ENCODE peak calls at places on chromosomes 1 and 21, in seven cellular contexts. P is H9, I is H1, D is neuronal stem cell, Q is mesendoderm, X is mesenchymal stem cell, Y is trophoblast cell. G is an unnamed sample. For H3K79me1, the result is how much of the 10 kb centered on the place peaks cover.

GRCh38 chr1:32330558-32331127 is 5.4 kb downstream of the MARCKSL1 start:
- DNase-seq in Y (no peak), I (no peak), P (no peak), X (no peak), Q (no peak), D (no peak), G (no peak)

GRCh38 chr1:219792337-219793021 is 135.9 kb downstream of the SLC30A10 start:
- DNase-seq in I (no peak), D (no peak), X (no peak), Y (no peak), Q (no peak), P (no peak), G (peak)

GRCh38 chr1:24897263-24898151 is 32.6 kb downstream of the RUNX3 start:
- DNase-seq in Q (no peak), X (no peak), Y (no peak), P (no peak), D (no peak), I (no peak), G (no peak)

GRCh38 chr1:105138445-105138821 is 1388.7 kb downstream of the AMY1C start:
- DNase-seq in I (no peak), P (no peak), D (no peak), X (no peak), Y (no peak), Q (no peak), G (no peak)

GRCh38 chr21:21612446-21612845 is 614.2 kb downstream of the NCAM2 start:
- DNase-seq in I (no peak), D (peak), Y (peak), X (peak), Q (peak), P (peak), G (peak)

GRCh38 chr1:110011527-110012041 is 22.8 kb upstream of the STRIP1 start:
- DNase-seq in Y (peak), I (peak), Q (peak), P (peak), X (peak), D (no peak), G (peak)

GRCh38 chr1:106268070-106268469 is 788.4 kb upstream of the PRMT6 start:
- DNase-seq in Y (no peak), D (peak), Q (peak), P (no peak), X (peak), I (no peak), G (no peak)

GRCh38 chr1:76162254-76162653 is 87.7 kb downstream of the ST6GALNAC3 start:
- DNase-seq in X (no peak), P (no peak), Q (no peak), Y (no peak), I (no peak), D (no peak), G (no peak)

GRCh38 chr1:27418326-27418761 is 25.9 kb downstream of the GPR3 start:
- DNase-seq in X (peak), Q (peak), Y (no peak), D (no peak), P (no peak), I (no peak), G (peak)

GRCh38 chr1:202589190-202589680 is 121.0 kb downstream of the SYT2 start:
- DNase-seq in P (peak), I (no peak), X (peak), D (no peak), Q (peak), Y (peak), G (peak)

GRCh38 chr1:151982300-151983005 is 11.2 kb downstream of the S100A10 start:
- DNase-seq in P (no peak), D (no peak), Y (no peak), Q (no peak), X (no peak), I (no peak), G (no peak)

GRCh38 chr1:181094813-181095212 is 6.3 kb downstream of the IER5 start:
- DNase-seq in Q (peak), X (peak), Y (peak), P (no peak), I (no peak), D (no peak), G (peak)

GRCh38 chr1:7218210-7218832 is 433.1 kb downstream of the CAMTA1 start:
- DNase-seq in Y (peak), D (peak), P (peak), X (peak), I (peak), Q (peak), G (peak)

GRCh38 chr1:55381983-55382382 is 166.8 kb upstream of the USP24 start:
- DNase-seq in I (no peak), Y (no peak), P (no peak), X (no peak), D (no peak), Q (no peak), G (no peak)

GRCh38 chr1:55381491-55381890 is 166.3 kb upstream of the USP24 start:
- DNase-seq in P (no peak), Q (no peak), D (no peak), Y (no peak), I (no peak), X (no peak), G (no peak)

GRCh38 chr1:55380313-55380970 is 165.3 kb upstream of the USP24 start:
- DNase-seq in D (no peak), Q (no peak), Y (no peak), I (no peak), P (no peak), X (no peak), G (peak)

GRCh38 chr1:55384589-55385136 is 169.5 kb upstream of the USP24 start:
- DNase-seq in Y (no peak), X (no peak), Q (no peak), P (no peak), I (no peak), D (no peak), G (no peak)

GRCh38 chr1:55382699-55383377 is 167.7 kb upstream of the USP24 start:
- DNase-seq in Q (no peak), P (no peak), X (no peak), I (no peak), D (no peak), Y (no peak), G (no peak)
- H3K18ac ChIP-seq in Q (no peak), P (no peak), X (no peak), I (no peak), D (no peak), Y (no peak), G (peak)

DNA sequence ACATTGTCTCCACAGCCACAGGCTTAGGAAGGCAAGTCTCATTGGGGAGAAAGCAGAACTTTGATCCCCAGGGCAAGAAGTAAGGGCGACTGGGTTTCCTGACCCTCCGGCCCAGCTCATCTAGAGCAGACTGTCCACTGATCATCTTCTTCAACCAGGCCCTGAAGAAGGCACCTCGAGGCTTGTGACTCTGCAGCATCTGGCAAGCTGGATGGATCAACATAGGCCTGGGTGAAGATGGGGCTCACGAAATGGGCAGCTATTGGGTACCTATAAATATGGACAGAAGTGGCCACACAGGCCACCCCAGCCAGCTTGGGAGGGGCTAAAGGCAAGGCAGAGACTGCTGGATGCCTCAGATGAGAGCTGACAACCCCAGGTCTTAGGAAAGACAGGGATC is 13.0 kb downstream of the TAL1 start:
- DNase-seq in D (no peak), Q (no peak), Y (no peak), P (no peak), X (no peak), I (no peak), G (no peak)
- H3K79me1 ChIP-seq in D (under half), Q (under half), Y (under half), P (under half), X (under half), I (under half), G (under half)

GRCh38 chr1:208791458-208791857 is 547.3 kb upstream of the PLXNA2 start:
- DNase-seq in Y (no peak), X (no peak), I (no peak), D (no peak), P (no peak), Q (peak), G (no peak)
- H3K18ac ChIP-seq in Y (no peak), X (no peak), I (no peak), D (no peak), P (no peak), Q (no peak), G (no peak)

DNA sequence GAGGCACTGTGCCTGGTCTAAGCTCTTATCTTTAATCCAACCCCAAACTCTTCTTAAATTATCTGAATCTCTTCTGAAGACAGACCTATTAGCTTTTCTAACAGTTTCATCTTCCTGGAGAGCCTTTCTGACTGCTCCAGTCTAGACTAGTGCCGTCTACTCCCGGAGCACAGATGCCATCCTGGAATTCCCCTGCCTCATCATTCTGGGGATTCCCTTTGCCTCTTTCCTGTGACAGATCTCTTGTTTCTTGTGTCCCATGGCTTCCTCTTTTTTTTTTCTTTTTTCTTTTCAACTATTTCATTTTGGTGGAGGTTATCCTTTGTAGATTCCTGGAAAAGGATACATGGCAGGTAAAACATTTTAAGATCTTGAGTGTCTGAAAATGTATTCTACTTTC is 11.7 kb downstream of the SEMA4A start:
- DNase-seq in P (no peak), X (peak), I (no peak), D (no peak), Q (no peak), Y (no peak), G (peak)
- H3K79me1 ChIP-seq in P (under half), X (under half), I (under half), D (under half), Q (under half), Y (under half), G (under half)

GRCh38 chr1:169309178-169310166 is 58.1 kb downstream of the NME7 start:
- DNase-seq in P (no peak), X (no peak), Y (no peak), D (no peak), Q (no peak), I (no peak), G (no peak)
- H3K18ac ChIP-seq in P (no peak), X (no peak), Y (no peak), D (no peak), Q (no peak), I (no peak), G (no peak)

GRCh38 chr1:238900334-238900865 is 486.0 kb upstream of the CHRM3 start:
- DNase-seq in Q (peak), D (no peak), Y (no peak), I (no peak), P (no peak), X (no peak), G (no peak)
- H3K79me1 ChIP-seq in Q (under half), D (under half), Y (under half), I (under half), P (under half), X (under half), G (under half)

GRCh38 chr1:229132106-229132443 is 138.8 kb upstream of the RAB4A start:
- DNase-seq in Q (no peak), I (no peak), D (no peak), P (no peak), Y (no peak), X (no peak), G (no peak)

GRCh38 chr1:229128209-229128608 is 142.7 kb upstream of the RAB4A start:
- DNase-seq in P (no peak), X (no peak), D (no peak), I (no peak), Y (no peak), Q (no peak), G (no peak)

GRCh38 chr1:229129306-229130027 is 141.4 kb upstream of the RAB4A start:
- DNase-seq in D (no peak), P (no peak), I (no peak), Q (peak), X (no peak), Y (no peak), G (no peak)

GRCh38 chr1:229131243-229132105 is 139.4 kb upstream of the RAB4A start:
- DNase-seq in D (no peak), X (no peak), I (no peak), Q (no peak), P (no peak), Y (no peak), G (no peak)

DNA sequence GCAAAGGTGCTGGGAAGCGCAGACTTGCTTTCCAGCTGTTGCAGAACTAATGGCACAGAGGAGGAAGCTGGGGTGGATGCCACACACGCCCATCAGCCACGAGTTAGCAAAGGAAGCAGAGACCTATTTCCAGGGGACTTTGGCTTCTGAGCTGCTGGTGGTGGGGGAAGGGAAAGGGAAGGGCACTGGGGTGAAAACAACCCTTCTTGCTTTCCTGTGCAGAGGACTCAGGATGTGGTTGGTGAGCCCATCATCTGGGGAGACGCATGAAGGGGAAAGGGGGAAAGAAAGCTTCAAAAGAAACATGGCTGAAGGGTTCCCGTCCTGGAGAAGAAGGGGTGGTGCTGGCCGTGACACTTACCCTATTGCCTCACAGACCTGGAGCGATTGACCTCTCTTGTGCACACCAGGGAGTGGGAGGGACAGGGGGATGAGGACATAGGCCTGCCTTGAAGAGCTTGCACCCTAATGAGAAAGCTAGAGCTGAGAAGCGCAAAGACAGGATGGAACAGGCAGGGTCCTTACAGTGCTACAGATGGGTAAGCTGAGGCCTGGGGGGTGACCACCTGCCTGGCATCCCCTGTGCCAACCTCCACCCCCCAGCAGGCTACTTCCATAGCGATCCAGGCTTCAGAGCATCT is 140.8 kb upstream of the RAB4A start:
- DNase-seq in Y (no peak), X (no peak), D (no peak), Q (no peak), I (no peak), P (no peak), G (no peak)
- H3K18ac ChIP-seq in Y (no peak), X (no peak), D (no peak), Q (no peak), I (no peak), P (no peak), G (no peak)

GRCh38 chr1:242890211-242890741 is 364.8 kb downstream of the CEP170 start:
- DNase-seq in Y (peak), I (peak), Q (peak), P (peak), X (no peak), D (peak), G (no peak)

GRCh38 chr1:242886137-242886536 is 361.6 kb upstream of the PLD5 start:
- DNase-seq in I (no peak), Q (no peak), D (no peak), Y (no peak), X (no peak), P (no peak), G (no peak)
- H3K79me1 ChIP-seq in I (under half), Q (under half), D (under half), Y (under half), X (under half), P (under half), G (under half)

DNA sequence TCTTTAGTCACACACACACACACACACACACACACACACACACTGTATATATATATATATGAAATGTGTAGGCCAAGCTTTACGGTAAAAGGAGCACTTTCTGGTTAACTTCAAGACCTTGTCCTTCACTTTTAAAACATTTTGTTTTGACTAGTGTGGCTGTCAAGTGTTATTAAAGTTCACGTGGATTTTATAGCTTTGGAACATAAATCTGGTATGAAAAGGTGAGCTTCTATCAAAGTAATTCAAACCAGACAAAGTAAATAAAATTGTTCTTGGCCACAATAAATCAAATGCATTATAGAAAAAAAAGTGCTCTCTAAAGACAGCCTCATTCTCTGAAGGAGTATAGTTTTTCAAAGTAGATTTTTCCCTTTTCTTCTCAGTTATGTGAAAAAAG is 324.7 kb downstream of the RYR2 start:
- DNase-seq in P (no peak), I (no peak), Q (no peak), D (no peak), Y (no peak), X (no peak), G (no peak)
- H3K18ac ChIP-seq in P (no peak), I (no peak), Q (no peak), D (no peak), Y (no peak), X (no peak), G (no peak)

DNA sequence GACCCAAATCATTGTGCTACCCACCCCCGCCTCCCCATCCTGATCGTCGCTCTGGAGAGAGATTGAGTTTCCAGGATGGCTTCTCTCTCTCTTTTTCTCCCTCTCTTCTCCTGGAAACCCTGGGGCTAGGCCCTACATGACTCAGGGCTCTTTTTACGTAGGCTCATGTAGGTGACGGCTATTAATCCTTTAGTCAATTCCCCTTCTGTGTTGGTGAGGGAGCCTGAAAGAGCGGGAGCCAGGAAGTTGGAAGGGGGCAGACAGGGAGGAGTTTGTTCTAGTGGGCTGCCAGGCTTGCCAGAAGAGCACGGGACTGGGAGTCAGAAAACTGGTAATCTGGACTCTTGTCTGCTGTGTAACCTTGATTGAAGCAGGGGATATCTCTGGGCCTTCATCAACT is 9.7 kb downstream of the ATP2B4 start:
- DNase-seq in P (no peak), D (no peak), Q (no peak), Y (no peak), I (no peak), X (no peak), G (peak)
- H3K79me1 ChIP-seq in P (under half), D (under half), Q (under half), Y (under half), I (under half), X (under half), G (under half)

G was measured in IMR-90.